ENCODE peak calls at places on chromosome 2, in ten cellular contexts. One of them, this sample, is unnamed. For H3K27me3, the result is how much of the 10 kb centered on the place peaks cover.

GRCh38 chr2:176473177-176473576 is 203.9 kb downstream of the MTX2 start:
- DNase-seq in NT2/D1: no peak
- DNase-seq in cardiac muscle cell: peak
- DNase-seq in mesendoderm: no peak
- DNase-seq in CD8-positive, alpha-beta memory T cell: no peak
- DNase-seq in breast epithelium: peak
- DNase-seq in left ventricle myocardium inferior: no peak
- DNase-seq in astrocyte: no peak
- DNase-seq in tibial artery: no peak
- DNase-seq in neural progenitor cell: no peak
- DNase-seq in this sample: no peak

GRCh38 chr2:233193738-233194137 is 57.7 kb upstream of the ATG16L1 start:
- DNase-seq in NT2/D1: no peak
- DNase-seq in cardiac muscle cell: no peak
- DNase-seq in mesendoderm: no peak
- DNase-seq in CD8-positive, alpha-beta memory T cell: no peak
- DNase-seq in breast epithelium: no peak
- DNase-seq in left ventricle myocardium inferior: no peak
- DNase-seq in astrocyte: no peak
- DNase-seq in tibial artery: no peak
- DNase-seq in neural progenitor cell: no peak
- DNase-seq in this sample: no peak

GRCh38 chr2:86017901-86018896 is 87.5 kb downstream of the POLR1A start:
- DNase-seq in NT2/D1: no peak
- DNase-seq in cardiac muscle cell: no peak
- DNase-seq in mesendoderm: no peak
- DNase-seq in CD8-positive, alpha-beta memory T cell: no peak
- DNase-seq in breast epithelium: no peak
- DNase-seq in left ventricle myocardium inferior: peak
- DNase-seq in astrocyte: peak
- DNase-seq in tibial artery: peak
- DNase-seq in neural progenitor cell: no peak
- DNase-seq in this sample: no peak

GRCh38 chr2:58155160-58155778 is 85.9 kb downstream of the FANCL start:
- DNase-seq in NT2/D1: no peak
- DNase-seq in cardiac muscle cell: no peak
- DNase-seq in mesendoderm: no peak
- DNase-seq in CD8-positive, alpha-beta memory T cell: no peak
- DNase-seq in breast epithelium: no peak
- DNase-seq in left ventricle myocardium inferior: no peak
- DNase-seq in astrocyte: no peak
- DNase-seq in tibial artery: no peak
- DNase-seq in neural progenitor cell: no peak
- DNase-seq in this sample: no peak

GRCh38 chr2:172340394-172340793 is 87.0 kb upstream of the ITGA6 start:
- DNase-seq in NT2/D1: no peak
- DNase-seq in cardiac muscle cell: no peak
- DNase-seq in mesendoderm: no peak
- DNase-seq in CD8-positive, alpha-beta memory T cell: no peak
- DNase-seq in breast epithelium: no peak
- DNase-seq in left ventricle myocardium inferior: no peak
- DNase-seq in astrocyte: no peak
- DNase-seq in tibial artery: no peak
- DNase-seq in neural progenitor cell: no peak
- DNase-seq in this sample: no peak

GRCh38 chr2:20483496-20483895 is 36.6 kb downstream of the RHOB start:
- DNase-seq in NT2/D1: no peak
- DNase-seq in cardiac muscle cell: no peak
- DNase-seq in mesendoderm: no peak
- DNase-seq in CD8-positive, alpha-beta memory T cell: no peak
- DNase-seq in breast epithelium: peak
- DNase-seq in left ventricle myocardium inferior: no peak
- DNase-seq in astrocyte: no peak
- DNase-seq in tibial artery: peak
- DNase-seq in neural progenitor cell: no peak
- DNase-seq in this sample: no peak

GRCh38 chr2:30756051-30756719 is 51.1 kb downstream of the CAPN13 start:
- DNase-seq in NT2/D1: peak
- DNase-seq in cardiac muscle cell: peak
- DNase-seq in mesendoderm: peak
- DNase-seq in CD8-positive, alpha-beta memory T cell: no peak
- DNase-seq in breast epithelium: peak
- DNase-seq in left ventricle myocardium inferior: no peak
- DNase-seq in astrocyte: no peak
- DNase-seq in tibial artery: peak
- DNase-seq in neural progenitor cell: no peak
- DNase-seq in this sample: no peak

GRCh38 chr2:217804786-217805678 is 197.8 kb downstream of the TNS1 start:
- DNase-seq in NT2/D1: no peak
- DNase-seq in cardiac muscle cell: no peak
- DNase-seq in mesendoderm: peak
- DNase-seq in CD8-positive, alpha-beta memory T cell: no peak
- DNase-seq in breast epithelium: no peak
- DNase-seq in left ventricle myocardium inferior: peak
- DNase-seq in astrocyte: peak
- DNase-seq in tibial artery: peak
- DNase-seq in neural progenitor cell: peak
- DNase-seq in this sample: no peak

GRCh38 chr2:44433841-44434240 is 72.1 kb downstream of the CAMKMT start:
- DNase-seq in NT2/D1: no peak
- DNase-seq in cardiac muscle cell: no peak
- DNase-seq in mesendoderm: peak
- DNase-seq in CD8-positive, alpha-beta memory T cell: no peak
- DNase-seq in breast epithelium: no peak
- DNase-seq in left ventricle myocardium inferior: no peak
- DNase-seq in astrocyte: no peak
- DNase-seq in tibial artery: no peak
- DNase-seq in neural progenitor cell: peak
- DNase-seq in this sample: no peak

GRCh38 chr2:205580591-205580990 is 101.7 kb upstream of the NRP2 start:
- DNase-seq in NT2/D1: no peak
- DNase-seq in cardiac muscle cell: peak
- DNase-seq in mesendoderm: peak
- DNase-seq in CD8-positive, alpha-beta memory T cell: no peak
- DNase-seq in breast epithelium: no peak
- DNase-seq in left ventricle myocardium inferior: no peak
- DNase-seq in astrocyte: peak
- DNase-seq in tibial artery: no peak
- DNase-seq in neural progenitor cell: no peak
- DNase-seq in this sample: no peak

GRCh38 chr2:233799716-233800115 is 21.6 kb downstream of the MROH2A start:
- DNase-seq in NT2/D1: no peak
- DNase-seq in cardiac muscle cell: no peak
- DNase-seq in mesendoderm: no peak
- DNase-seq in CD8-positive, alpha-beta memory T cell: no peak
- DNase-seq in breast epithelium: no peak
- DNase-seq in left ventricle myocardium inferior: no peak
- DNase-seq in astrocyte: no peak
- DNase-seq in tibial artery: peak
- DNase-seq in neural progenitor cell: no peak
- DNase-seq in this sample: no peak

GRCh38 chr2:20661028-20661980 is 5.6 kb upstream of the GDF7 start:
- DNase-seq in NT2/D1: peak
- DNase-seq in cardiac muscle cell: peak
- DNase-seq in mesendoderm: peak
- DNase-seq in CD8-positive, alpha-beta memory T cell: peak
- DNase-seq in breast epithelium: peak
- DNase-seq in left ventricle myocardium inferior: no peak
- DNase-seq in astrocyte: peak
- DNase-seq in tibial artery: peak
- DNase-seq in neural progenitor cell: peak
- DNase-seq in this sample: no peak

GRCh38 chr2:54088719-54089118 is 26.7 kb upstream of the ACYP2 start:
- DNase-seq in NT2/D1: no peak
- DNase-seq in cardiac muscle cell: no peak
- DNase-seq in mesendoderm: peak
- DNase-seq in CD8-positive, alpha-beta memory T cell: no peak
- DNase-seq in breast epithelium: no peak
- DNase-seq in left ventricle myocardium inferior: no peak
- DNase-seq in astrocyte: peak
- DNase-seq in tibial artery: no peak
- DNase-seq in neural progenitor cell: no peak
- DNase-seq in this sample: no peak

GRCh38 chr2:135635212-135635835 is 104.0 kb downstream of the R3HDM1 start:
- DNase-seq in NT2/D1: no peak
- DNase-seq in cardiac muscle cell: no peak
- DNase-seq in mesendoderm: no peak
- DNase-seq in CD8-positive, alpha-beta memory T cell: no peak
- DNase-seq in breast epithelium: no peak
- DNase-seq in left ventricle myocardium inferior: no peak
- DNase-seq in astrocyte: no peak
- DNase-seq in tibial artery: no peak
- DNase-seq in neural progenitor cell: no peak
- DNase-seq in this sample: no peak

GRCh38 chr2:209425082-209426071 is 1.5 kb downstream of the MAP2 start:
- DNase-seq in NT2/D1: peak
- DNase-seq in cardiac muscle cell: peak
- DNase-seq in mesendoderm: peak
- DNase-seq in CD8-positive, alpha-beta memory T cell: no peak
- DNase-seq in breast epithelium: no peak
- DNase-seq in left ventricle myocardium inferior: no peak
- DNase-seq in astrocyte: peak
- DNase-seq in tibial artery: no peak
- DNase-seq in neural progenitor cell: peak
- DNase-seq in this sample: no peak

GRCh38 chr2:207767461-207768167 is 2.1 kb downstream of the FZD5 start:
- DNase-seq in NT2/D1: no peak
- DNase-seq in cardiac muscle cell: peak
- DNase-seq in mesendoderm: peak
- DNase-seq in CD8-positive, alpha-beta memory T cell: no peak
- DNase-seq in breast epithelium: no peak
- DNase-seq in left ventricle myocardium inferior: peak
- DNase-seq in astrocyte: no peak
- DNase-seq in tibial artery: peak
- DNase-seq in neural progenitor cell: peak
- DNase-seq in this sample: peak
- H3K27me3 ChIP-seq in NT2/D1: under half
- H3K27me3 ChIP-seq in cardiac muscle cell: under half
- H3K27me3 ChIP-seq in mesendoderm: under half
- H3K27me3 ChIP-seq in CD8-positive, alpha-beta memory T cell: under half
- H3K27me3 ChIP-seq in breast epithelium: under half
- H3K27me3 ChIP-seq in left ventricle myocardium inferior: under half
- H3K27me3 ChIP-seq in astrocyte: under half
- H3K27me3 ChIP-seq in tibial artery: under half
- H3K27me3 ChIP-seq in neural progenitor cell: under half
- H3K27me3 ChIP-seq in this sample: under half

GRCh38 chr2:187500585-187501359 is 52.7 kb upstream of the CALCRL start:
- DNase-seq in NT2/D1: peak
- DNase-seq in cardiac muscle cell: peak
- DNase-seq in mesendoderm: peak
- DNase-seq in CD8-positive, alpha-beta memory T cell: no peak
- DNase-seq in breast epithelium: no peak
- DNase-seq in left ventricle myocardium inferior: no peak
- DNase-seq in astrocyte: peak
- DNase-seq in tibial artery: no peak
- DNase-seq in neural progenitor cell: peak
- DNase-seq in this sample: no peak
- H3K4me3 ChIP-seq in NT2/D1: no peak
- H3K4me3 ChIP-seq in cardiac muscle cell: no peak
- H3K4me3 ChIP-seq in mesendoderm: no peak
- H3K4me3 ChIP-seq in CD8-positive, alpha-beta memory T cell: no peak
- H3K4me3 ChIP-seq in breast epithelium: no peak
- H3K4me3 ChIP-seq in left ventricle myocardium inferior: no peak
- H3K4me3 ChIP-seq in astrocyte: no peak
- H3K4me3 ChIP-seq in tibial artery: no peak
- H3K4me3 ChIP-seq in neural progenitor cell: no peak
- H3K4me3 ChIP-seq in this sample: no peak

GRCh38 chr2:220147590-220147989 is 520.2 kb downstream of the SLC4A3 start:
- DNase-seq in NT2/D1: no peak
- DNase-seq in cardiac muscle cell: no peak
- DNase-seq in mesendoderm: no peak
- DNase-seq in CD8-positive, alpha-beta memory T cell: no peak
- DNase-seq in breast epithelium: no peak
- DNase-seq in left ventricle myocardium inferior: no peak
- DNase-seq in astrocyte: peak
- DNase-seq in tibial artery: no peak
- DNase-seq in neural progenitor cell: no peak
- DNase-seq in this sample: no peak

GRCh38 chr2:220144411-220144810 is 517.0 kb downstream of the SLC4A3 start:
- DNase-seq in NT2/D1: no peak
- DNase-seq in cardiac muscle cell: peak
- DNase-seq in mesendoderm: no peak
- DNase-seq in CD8-positive, alpha-beta memory T cell: no peak
- DNase-seq in breast epithelium: no peak
- DNase-seq in left ventricle myocardium inferior: no peak
- DNase-seq in astrocyte: peak
- DNase-seq in tibial artery: no peak
- DNase-seq in neural progenitor cell: no peak
- DNase-seq in this sample: no peak

GRCh38 chr2:220147186-220147585 is 519.8 kb downstream of the SLC4A3 start:
- DNase-seq in NT2/D1: no peak
- DNase-seq in cardiac muscle cell: no peak
- DNase-seq in mesendoderm: no peak
- DNase-seq in CD8-positive, alpha-beta memory T cell: no peak
- DNase-seq in breast epithelium: no peak
- DNase-seq in left ventricle myocardium inferior: no peak
- DNase-seq in astrocyte: peak
- DNase-seq in tibial artery: no peak
- DNase-seq in neural progenitor cell: no peak
- DNase-seq in this sample: no peak

GRCh38 chr2:220152281-220152680 is 524.9 kb downstream of the SLC4A3 start:
- DNase-seq in NT2/D1: no peak
- DNase-seq in cardiac muscle cell: no peak
- DNase-seq in mesendoderm: no peak
- DNase-seq in CD8-positive, alpha-beta memory T cell: no peak
- DNase-seq in breast epithelium: no peak
- DNase-seq in left ventricle myocardium inferior: no peak
- DNase-seq in astrocyte: no peak
- DNase-seq in tibial artery: no peak
- DNase-seq in neural progenitor cell: no peak
- DNase-seq in this sample: no peak

GRCh38 chr2:220148849-220149248 is 521.4 kb downstream of the SLC4A3 start:
- DNase-seq in NT2/D1: no peak
- DNase-seq in cardiac muscle cell: peak
- DNase-seq in mesendoderm: no peak
- DNase-seq in CD8-positive, alpha-beta memory T cell: no peak
- DNase-seq in breast epithelium: no peak
- DNase-seq in left ventricle myocardium inferior: no peak
- DNase-seq in astrocyte: peak
- DNase-seq in tibial artery: no peak
- DNase-seq in neural progenitor cell: no peak
- DNase-seq in this sample: no peak
- H3K27me3 ChIP-seq in NT2/D1: under half
- H3K27me3 ChIP-seq in cardiac muscle cell: under half
- H3K27me3 ChIP-seq in mesendoderm: under half
- H3K27me3 ChIP-seq in CD8-positive, alpha-beta memory T cell: under half
- H3K27me3 ChIP-seq in breast epithelium: under half
- H3K27me3 ChIP-seq in left ventricle myocardium inferior: under half
- H3K27me3 ChIP-seq in astrocyte: under half
- H3K27me3 ChIP-seq in tibial artery: under half
- H3K27me3 ChIP-seq in neural progenitor cell: under half
- H3K27me3 ChIP-seq in this sample: under half

DNA sequence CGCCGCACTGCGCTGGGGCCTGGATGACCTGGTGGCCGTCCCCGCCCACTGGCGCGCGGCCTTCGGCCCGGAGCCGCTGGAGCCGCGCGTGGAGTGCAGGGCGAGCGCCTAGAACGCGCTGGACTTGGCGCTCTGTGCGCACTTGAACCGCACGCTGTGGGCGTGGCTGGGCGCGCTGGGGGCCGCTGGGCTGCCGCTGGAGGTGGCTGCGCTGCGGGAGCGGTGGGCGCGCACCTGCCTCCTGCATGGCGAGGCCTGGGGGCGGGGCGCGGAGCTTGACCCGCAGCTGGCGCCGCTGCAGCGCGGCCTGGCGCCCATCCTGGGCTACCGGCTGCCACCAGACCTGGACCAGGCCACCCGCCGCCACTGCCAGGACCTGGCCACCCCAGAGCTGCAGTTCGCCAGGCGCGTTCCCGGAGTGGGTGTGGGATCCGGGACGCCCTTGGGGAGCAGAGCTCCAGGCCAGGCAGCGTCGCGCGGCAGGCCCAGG is 9.9 kb downstream of the AQP12B start:
- DNase-seq in NT2/D1: no peak
- DNase-seq in cardiac muscle cell: no peak
- DNase-seq in mesendoderm: no peak
- DNase-seq in CD8-positive, alpha-beta memory T cell: no peak
- DNase-seq in breast epithelium: no peak
- DNase-seq in left ventricle myocardium inferior: no peak
- DNase-seq in astrocyte: no peak
- DNase-seq in tibial artery: no peak
- DNase-seq in neural progenitor cell: no peak
- DNase-seq in this sample: no peak
- H3K4me3 ChIP-seq in NT2/D1: no peak
- H3K4me3 ChIP-seq in cardiac muscle cell: no peak
- H3K4me3 ChIP-seq in mesendoderm: no peak
- H3K4me3 ChIP-seq in CD8-positive, alpha-beta memory T cell: no peak
- H3K4me3 ChIP-seq in breast epithelium: no peak
- H3K4me3 ChIP-seq in left ventricle myocardium inferior: peak
- H3K4me3 ChIP-seq in astrocyte: no peak
- H3K4me3 ChIP-seq in tibial artery: no peak
- H3K4me3 ChIP-seq in neural progenitor cell: no peak
- H3K4me3 ChIP-seq in this sample: no peak

This sample was measured in GM06990.